ENCODE peak calls at places on chromosome 22, in five cellular contexts. One of them, this sample, is unnamed.

GRCh38 chr22:27580311-27580897 is 221.2 kb downstream of the MN1 start:
- DNase-seq in epithelial cell of esophagus: no peak
- DNase-seq in tibial artery: no peak
- DNase-seq in cardiac muscle cell: no peak
- DNase-seq in endothelial cell: no peak
- DNase-seq in this sample: no peak

GRCh38 chr22:50612715-50613221 is 12.2 kb downstream of the MAPK8IP2 start:
- DNase-seq in epithelial cell of esophagus: peak; percentile 19
- DNase-seq in tibial artery: peak; percentile 48
- DNase-seq in cardiac muscle cell: no peak
- DNase-seq in endothelial cell: no peak
- DNase-seq in this sample: no peak

GRCh38 chr22:46564084-46564714 is 26.8 kb upstream of the CELSR1 start:
- DNase-seq in epithelial cell of esophagus: no peak
- DNase-seq in tibial artery: no peak
- DNase-seq in cardiac muscle cell: no peak
- DNase-seq in endothelial cell: no peak
- DNase-seq in this sample: no peak

GRCh38 chr22:26713823-26714449 is 56.5 kb downstream of the MIAT start:
- DNase-seq in epithelial cell of esophagus: peak; percentile 19
- DNase-seq in tibial artery: no peak
- DNase-seq in cardiac muscle cell: peak; percentile 45
- DNase-seq in endothelial cell: no peak
- DNase-seq in this sample: no peak

GRCh38 chr22:42907404-42908081 is 50.5 kb upstream of the ARFGAP3 start:
- DNase-seq in epithelial cell of esophagus: peak; percentile 78
- DNase-seq in tibial artery: no peak
- DNase-seq in cardiac muscle cell: no peak
- DNase-seq in endothelial cell: no peak
- DNase-seq in this sample: no peak

GRCh38 chr22:37161442-37161841 is 11.7 kb upstream of the IL2RB start:
- DNase-seq in epithelial cell of esophagus: no peak
- DNase-seq in tibial artery: no peak
- DNase-seq in cardiac muscle cell: no peak
- DNase-seq in endothelial cell: no peak
- DNase-seq in this sample: no peak

GRCh38 chr22:37213218-37213855 is 1.1 kb upstream of the SSTR3 start:
- DNase-seq in epithelial cell of esophagus: no peak
- DNase-seq in tibial artery: peak; percentile 45
- DNase-seq in cardiac muscle cell: no peak
- DNase-seq in endothelial cell: no peak
- DNase-seq in this sample: no peak

GRCh38 chr22:41482319-41482935 is 13.5 kb downstream of the ACO2 start:
- DNase-seq in epithelial cell of esophagus: no peak
- DNase-seq in tibial artery: no peak
- DNase-seq in cardiac muscle cell: no peak
- DNase-seq in endothelial cell: no peak
- DNase-seq in this sample: no peak

GRCh38 chr22:41815716-41816115 is 15.2 kb downstream of the CCDC134 start:
- DNase-seq in epithelial cell of esophagus: no peak
- DNase-seq in tibial artery: no peak
- DNase-seq in cardiac muscle cell: no peak
- DNase-seq in endothelial cell: no peak
- DNase-seq in this sample: no peak

GRCh38 chr22:40743740-40744139 is 64.5 kb downstream of the MCHR1 start:
- DNase-seq in epithelial cell of esophagus: no peak
- DNase-seq in tibial artery: no peak
- DNase-seq in cardiac muscle cell: no peak
- DNase-seq in endothelial cell: no peak
- DNase-seq in this sample: no peak

GRCh38 chr22:23217171-23218052 is 37.1 kb downstream of the BCR start:
- DNase-seq in epithelial cell of esophagus: no peak
- DNase-seq in tibial artery: no peak
- DNase-seq in cardiac muscle cell: no peak
- DNase-seq in endothelial cell: no peak
- DNase-seq in this sample: no peak

GRCh38 chr22:40348025-40348658 is 1.8 kb downstream of the ADSL start:
- DNase-seq in epithelial cell of esophagus: peak; percentile 68
- DNase-seq in tibial artery: no peak
- DNase-seq in cardiac muscle cell: peak; percentile 59
- DNase-seq in endothelial cell: peak; percentile 52
- DNase-seq in this sample: peak; percentile 14

DNA sequence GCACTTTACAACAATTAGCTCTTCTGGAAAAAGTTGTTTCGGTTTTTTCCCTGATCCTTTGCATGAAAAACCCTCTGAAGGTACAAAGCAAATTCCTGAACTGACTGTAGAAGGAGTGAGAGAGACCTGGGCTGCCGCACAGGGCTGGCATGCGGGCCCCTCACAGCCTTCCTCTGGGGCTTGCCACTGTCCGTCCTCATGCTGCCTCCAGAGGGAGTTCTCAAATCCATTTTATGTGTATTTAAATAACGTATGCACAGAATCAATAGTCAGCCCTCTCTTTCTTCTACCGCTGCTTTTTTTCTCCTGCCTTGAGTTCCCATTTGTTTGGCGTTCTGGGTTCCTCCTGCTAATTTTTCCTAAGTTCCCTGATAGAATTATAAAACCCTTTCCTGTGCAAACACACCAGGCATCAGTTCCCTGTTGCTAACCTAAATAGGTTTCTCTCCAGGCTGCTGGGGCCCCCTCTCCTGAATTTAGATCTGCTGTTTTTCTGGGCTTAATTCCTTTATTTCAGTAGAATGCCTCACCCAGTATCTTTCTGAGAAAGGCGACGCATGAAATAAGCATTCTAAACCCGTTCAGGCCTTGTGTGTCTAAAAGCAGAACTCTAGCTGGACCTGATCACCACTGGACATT is 52.4 kb downstream of the PHF21B start:
- DNase-seq in epithelial cell of esophagus: no peak
- DNase-seq in tibial artery: no peak
- DNase-seq in cardiac muscle cell: peak; percentile 37
- DNase-seq in endothelial cell: no peak
- DNase-seq in this sample: no peak
- TF ChIP-seq CTCF in epithelial cell of esophagus: peak; percentile 13
- TF ChIP-seq CTCF in tibial artery: no peak
- TF ChIP-seq CTCF in cardiac muscle cell: peak; percentile 27
- TF ChIP-seq CTCF in endothelial cell: peak; percentile 16
- TF ChIP-seq CTCF in this sample: peak; percentile 52

DNA sequence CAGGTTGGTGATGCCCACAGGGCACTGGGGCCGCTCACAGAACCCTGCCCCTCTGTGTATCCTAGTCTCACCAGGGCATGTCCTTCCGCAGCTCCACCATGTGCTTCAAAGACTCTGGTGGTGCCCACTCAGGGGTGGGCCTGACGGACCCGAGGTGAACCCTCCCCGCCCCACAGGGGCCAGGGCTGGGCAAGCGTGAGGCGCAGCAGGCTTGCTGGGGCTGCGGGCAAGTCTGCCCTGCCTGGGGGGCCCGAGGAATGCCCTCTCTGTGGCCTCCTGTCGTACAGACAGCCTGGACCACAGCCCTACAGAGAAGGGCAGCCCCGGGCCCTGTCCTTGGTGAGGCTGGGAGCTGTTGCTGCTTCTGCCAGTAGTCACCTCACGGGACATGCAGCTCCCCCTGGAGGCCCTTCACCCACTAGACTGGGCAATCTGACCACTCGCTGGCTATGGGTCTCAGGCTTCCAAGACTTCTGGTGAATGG is 40.2 kb downstream of the TBX1 start:
- DNase-seq in epithelial cell of esophagus: peak; percentile 16
- DNase-seq in tibial artery: no peak
- DNase-seq in cardiac muscle cell: peak; percentile 57
- DNase-seq in endothelial cell: peak; percentile 70
- DNase-seq in this sample: peak; percentile 20
- TF ChIP-seq CTCF in epithelial cell of esophagus: peak; percentile 18
- TF ChIP-seq CTCF in tibial artery: no peak
- TF ChIP-seq CTCF in cardiac muscle cell: peak; percentile 43
- TF ChIP-seq CTCF in endothelial cell: peak; percentile 27
- TF ChIP-seq CTCF in this sample: peak; percentile 29

GRCh38 chr22:19955241-19956128 is 13.9 kb upstream of the TXNRD2 start:
- DNase-seq in epithelial cell of esophagus: no peak
- DNase-seq in tibial artery: no peak
- DNase-seq in cardiac muscle cell: no peak
- DNase-seq in endothelial cell: no peak
- DNase-seq in this sample: no peak

GRCh38 chr22:19959587-19960490 is 18.2 kb upstream of the TXNRD2 start:
- DNase-seq in epithelial cell of esophagus: no peak
- DNase-seq in tibial artery: no peak
- DNase-seq in cardiac muscle cell: no peak
- DNase-seq in endothelial cell: no peak
- DNase-seq in this sample: no peak

GRCh38 chr22:19959043-19959586 is 17.5 kb upstream of the TXNRD2 start:
- DNase-seq in epithelial cell of esophagus: peak; percentile 65
- DNase-seq in tibial artery: peak; percentile 91
- DNase-seq in cardiac muscle cell: peak; percentile 99
- DNase-seq in endothelial cell: peak; percentile 89
- DNase-seq in this sample: peak; percentile 83

GRCh38 chr22:19958083-19959042 is 16.7 kb upstream of the TXNRD2 start:
- DNase-seq in epithelial cell of esophagus: no peak
- DNase-seq in tibial artery: peak; percentile 70
- DNase-seq in cardiac muscle cell: no peak
- DNase-seq in endothelial cell: no peak
- DNase-seq in this sample: no peak

GRCh38 chr22:19957445-19957844 is 15.8 kb upstream of the TXNRD2 start:
- DNase-seq in epithelial cell of esophagus: no peak
- DNase-seq in tibial artery: no peak
- DNase-seq in cardiac muscle cell: no peak
- DNase-seq in endothelial cell: no peak
- DNase-seq in this sample: no peak
- TF ChIP-seq CTCF in epithelial cell of esophagus: no peak
- TF ChIP-seq CTCF in tibial artery: no peak
- TF ChIP-seq CTCF in cardiac muscle cell: no peak
- TF ChIP-seq CTCF in endothelial cell: no peak
- TF ChIP-seq CTCF in this sample: no peak

DNA sequence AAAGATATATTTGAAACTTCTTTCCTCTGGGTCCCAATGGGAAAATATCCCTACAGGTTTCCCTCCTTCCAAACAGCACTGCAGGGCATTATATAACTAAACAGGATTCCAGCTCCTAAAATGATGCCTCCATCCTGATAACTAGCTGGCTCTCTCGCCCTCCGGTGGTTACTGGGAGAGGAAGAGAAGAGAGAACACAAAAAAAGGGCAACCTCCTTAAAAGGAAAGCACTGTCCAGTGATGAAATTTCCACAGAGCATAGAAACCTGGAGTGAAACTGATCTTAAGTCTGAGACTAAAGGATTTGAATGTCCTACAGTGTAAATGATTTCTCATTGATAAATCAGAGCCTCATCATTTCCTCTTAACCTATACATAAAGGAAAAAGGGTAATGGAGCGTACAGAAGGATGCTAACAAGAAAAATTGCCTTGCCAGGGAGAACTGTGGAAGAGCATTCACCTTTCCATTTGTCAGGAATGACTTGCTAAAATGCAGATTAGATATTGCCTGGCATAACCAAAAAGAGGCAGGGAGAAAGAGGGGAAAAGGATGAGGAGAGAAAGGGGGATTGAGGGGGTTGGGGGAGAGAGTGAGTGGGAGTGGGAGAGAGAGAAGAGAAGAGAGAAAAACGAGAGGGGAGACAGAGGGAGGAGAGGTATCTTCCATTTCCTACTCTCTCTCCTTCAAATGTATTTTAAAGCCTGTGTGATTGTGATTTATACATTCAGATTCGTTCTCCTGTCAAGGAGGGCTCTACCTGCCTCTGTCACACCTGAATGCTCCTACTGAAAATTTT is 121.4 kb downstream of the APOL5 start:
- DNase-seq in epithelial cell of esophagus: peak; percentile 68
- DNase-seq in tibial artery: peak; percentile 73
- DNase-seq in cardiac muscle cell: peak; percentile 60
- DNase-seq in endothelial cell: no peak
- DNase-seq in this sample: peak; percentile 14
- TF ChIP-seq CTCF in epithelial cell of esophagus: peak; percentile 56
- TF ChIP-seq CTCF in tibial artery: peak; percentile 40
- TF ChIP-seq CTCF in cardiac muscle cell: peak; percentile 59
- TF ChIP-seq CTCF in endothelial cell: no peak
- TF ChIP-seq CTCF in this sample: peak; percentile 47

GRCh38 chr22:30439836-30440235 is 14.3 kb downstream of the MTFP1 start:
- DNase-seq in epithelial cell of esophagus: peak; percentile 18
- DNase-seq in tibial artery: no peak
- DNase-seq in cardiac muscle cell: no peak
- DNase-seq in endothelial cell: no peak
- DNase-seq in this sample: no peak

GRCh38 chr22:30444632-30445437 is 19.3 kb downstream of the MTFP1 start:
- DNase-seq in epithelial cell of esophagus: peak; percentile 59
- DNase-seq in tibial artery: no peak
- DNase-seq in cardiac muscle cell: peak; percentile 71
- DNase-seq in endothelial cell: peak; percentile 82
- DNase-seq in this sample: peak; percentile 77

GRCh38 chr22:30441088-30441487 is 15.5 kb downstream of the MTFP1 start:
- DNase-seq in epithelial cell of esophagus: no peak
- DNase-seq in tibial artery: no peak
- DNase-seq in cardiac muscle cell: no peak
- DNase-seq in endothelial cell: no peak
- DNase-seq in this sample: no peak

GRCh38 chr22:30445438-30445936 is 19.9 kb downstream of the MTFP1 start:
- DNase-seq in epithelial cell of esophagus: peak; percentile 33
- DNase-seq in tibial artery: no peak
- DNase-seq in cardiac muscle cell: no peak
- DNase-seq in endothelial cell: no peak
- DNase-seq in this sample: no peak
- TF ChIP-seq CTCF in epithelial cell of esophagus: no peak
- TF ChIP-seq CTCF in tibial artery: no peak
- TF ChIP-seq CTCF in cardiac muscle cell: no peak
- TF ChIP-seq CTCF in endothelial cell: peak; percentile 21
- TF ChIP-seq CTCF in this sample: no peak

GRCh38 chr22:30282616-30283046 is 6.7 kb downstream of the CASTOR1 start:
- DNase-seq in epithelial cell of esophagus: no peak
- DNase-seq in tibial artery: no peak
- DNase-seq in cardiac muscle cell: no peak
- DNase-seq in endothelial cell: no peak
- DNase-seq in this sample: no peak

GRCh38 chr22:30280495-30280894 is 8.8 kb downstream of the CASTOR1 start:
- DNase-seq in epithelial cell of esophagus: peak; percentile 27
- DNase-seq in tibial artery: no peak
- DNase-seq in cardiac muscle cell: no peak
- DNase-seq in endothelial cell: no peak
- DNase-seq in this sample: no peak

GRCh38 chr22:30279389-30279788 is 9.9 kb downstream of the CASTOR1 start:
- DNase-seq in epithelial cell of esophagus: no peak
- DNase-seq in tibial artery: peak; percentile 82
- DNase-seq in cardiac muscle cell: no peak
- DNase-seq in endothelial cell: no peak
- DNase-seq in this sample: no peak

GRCh38 chr22:30277547-30278344 is 11.1 kb upstream of the OSM start:
- DNase-seq in epithelial cell of esophagus: peak; percentile 81
- DNase-seq in tibial artery: no peak
- DNase-seq in cardiac muscle cell: peak; percentile 33
- DNase-seq in endothelial cell: no peak
- DNase-seq in this sample: no peak

GRCh38 chr22:30279932-30280331 is 9.4 kb downstream of the CASTOR1 start:
- DNase-seq in epithelial cell of esophagus: no peak
- DNase-seq in tibial artery: no peak
- DNase-seq in cardiac muscle cell: no peak
- DNase-seq in endothelial cell: no peak
- DNase-seq in this sample: no peak
- TF ChIP-seq CTCF in epithelial cell of esophagus: no peak
- TF ChIP-seq CTCF in tibial artery: no peak
- TF ChIP-seq CTCF in cardiac muscle cell: no peak
- TF ChIP-seq CTCF in endothelial cell: no peak
- TF ChIP-seq CTCF in this sample: no peak

This sample was measured in neural crest cell.